ENCODE peak calls at places on chromosomes 12 and 14, in four cellular contexts. O is GM12878, M is K562, X is HepG2. F is an unnamed sample.

GRCh38 chr12:39389399-39390150 is 53.3 kb downstream of the KIF21A start:
- DNase-seq in M (no peak), X (no peak), O (no peak), F (no peak)

GRCh38 chr14:34018564-34019244 is 67.8 kb upstream of the EGLN3 start:
- DNase-seq in O (peak; percentile 45), M (no peak), X (no peak), F (no peak)

GRCh38 chr12:25187781-25188180 is 7.2 kb downstream of the DNAI7 start:
- DNase-seq in M (no peak), O (no peak), X (no peak), F (no peak)

GRCh38 chr12:19404232-19404880 is 34.9 kb upstream of the AEBP2 start:
- DNase-seq in M (no peak), O (no peak), X (no peak), F (no peak)

GRCh38 chr12:69239922-69240624 is 704 bp downstream of the CPSF6 start:
- DNase-seq in M (peak; percentile 56), O (no peak), X (no peak), F (peak; percentile 60)

GRCh38 chr14:71610797-71611196 is 321.4 kb upstream of the RGS6 start:
- DNase-seq in M (no peak), X (no peak), O (no peak), F (no peak)

GRCh38 chr14:105026033-105026785 is 5.3 kb upstream of the CDCA4 start:
- DNase-seq in O (peak; percentile 81), X (no peak), M (no peak), F (no peak)

GRCh38 chr14:75448209-75448608 is 20.4 kb downstream of the JDP2 start:
- DNase-seq in X (no peak), M (no peak), O (no peak), F (no peak)

GRCh38 chr12:25313591-25313990 is 62.9 kb upstream of the KRAS start:
- DNase-seq in O (no peak), M (no peak), X (no peak), F (no peak)

GRCh38 chr12:130214686-130215370 is 52.6 kb downstream of the FZD10 start:
- DNase-seq in O (no peak), M (no peak), X (no peak), F (no peak)

GRCh38 chr12:52006726-52007157 is at the start of gene TAMALIN:
- DNase-seq in X (no peak), O (no peak), M (no peak), F (peak; percentile 47)

GRCh38 chr14:23095196-23096108 is at the start of gene C14orf119:
- DNase-seq in M (peak; percentile 99), O (peak; percentile 99), X (peak; percentile 100), F (peak; percentile 100)

GRCh38 chr12:109927622-109928021 is 27.5 kb downstream of the TCHP start:
- DNase-seq in M (peak; percentile 57), X (peak; percentile 44), O (no peak), F (peak; percentile 59)

GRCh38 chr12:70045036-70045435 is 198.2 kb upstream of the CNOT2 start:
- DNase-seq in X (no peak), M (no peak), O (no peak), F (no peak)

GRCh38 chr14:105338392-105338791 is 23.8 kb downstream of the PACS2 start:
- DNase-seq in M (no peak), X (no peak), O (no peak), F (no peak)

GRCh38 chr12:109422251-109422650 is 54.8 kb downstream of the KCTD10 start:
- DNase-seq in X (no peak), M (no peak), O (no peak), F (no peak)

GRCh38 chr12:52058631-52059324 is 7.5 kb downstream of the NR4A1 start:
- DNase-seq in M (no peak), O (no peak), X (no peak), F (no peak)

GRCh38 chr14:96415559-96415958 is 23.6 kb downstream of the AK7 start:
- DNase-seq in M (no peak), O (no peak), X (no peak), F (no peak)

GRCh38 chr12:27841392-27841882 is 61.4 kb upstream of the MANSC4 start:
- DNase-seq in X (no peak), M (no peak), O (no peak), F (no peak)

GRCh38 chr14:39229222-39229543 is 4.5 kb upstream of the MIA2 start:
- DNase-seq in M (peak; percentile 9), X (no peak), O (no peak), F (no peak)

GRCh38 chr12:26280869-26281268 is 85.5 kb downstream of the SSPN start:
- DNase-seq in O (no peak), X (no peak), M (no peak), F (no peak)

GRCh38 chr14:99356031-99356430 is 84.0 kb upstream of the BCL11B start:
- DNase-seq in M (no peak), X (no peak), O (no peak), F (no peak)

DNA sequence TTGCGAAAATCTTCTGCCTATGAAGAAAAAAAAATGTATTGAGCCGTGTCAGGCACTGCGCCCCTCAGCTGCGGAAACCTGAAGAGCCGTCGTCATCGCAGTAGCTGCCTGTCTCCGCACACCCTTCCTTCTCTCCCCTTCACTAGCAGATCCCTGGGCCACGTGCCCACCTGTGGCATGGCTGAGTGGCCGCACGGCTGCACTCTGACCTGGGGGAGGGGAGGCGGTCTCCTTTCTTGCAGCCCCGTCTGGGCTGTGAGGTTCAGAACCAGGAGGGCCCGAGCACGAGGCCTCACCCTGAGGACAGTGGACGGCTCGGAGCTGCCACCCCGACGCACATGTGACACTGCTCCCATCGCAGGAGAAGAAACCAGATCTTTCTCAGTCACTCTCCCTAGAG is 24.9 kb downstream of the PGAM5 start:
- DNase-seq in M (no peak), O (no peak), X (no peak), F (no peak)
- TF ChIP-seq ETV6 in M (no peak), O (no peak), X (no peak), F (no peak)

GRCh38 chr12:43723134-43723533 is 35.5 kb downstream of the PUS7L start:
- DNase-seq in M (no peak), O (no peak), X (no peak), F (no peak)

GRCh38 chr12:43730283-43730682 is 28.3 kb downstream of the PUS7L start:
- DNase-seq in O (no peak), X (no peak), M (no peak), F (no peak)

GRCh38 chr12:43728698-43729097 is 29.9 kb downstream of the PUS7L start:
- DNase-seq in M (no peak), X (no peak), O (no peak), F (no peak)

GRCh38 chr12:43722621-43723020 is 36.0 kb downstream of the PUS7L start:
- DNase-seq in M (no peak), X (no peak), O (no peak), F (no peak)

GRCh38 chr12:43728117-43728516 is 30.5 kb downstream of the PUS7L start:
- DNase-seq in M (no peak), O (no peak), X (no peak), F (no peak)
- TF ChIP-seq USF2 in M (no peak), O (no peak), X (no peak), F (no peak)

GRCh38 chr14:72907886-72908285 is 14.0 kb upstream of the DPF3 start:
- DNase-seq in O (no peak), X (no peak), M (peak; percentile 71), F (no peak)
- TF ChIP-seq ETV6 in O (no peak), X (no peak), M (no peak), F (no peak)

DNA sequence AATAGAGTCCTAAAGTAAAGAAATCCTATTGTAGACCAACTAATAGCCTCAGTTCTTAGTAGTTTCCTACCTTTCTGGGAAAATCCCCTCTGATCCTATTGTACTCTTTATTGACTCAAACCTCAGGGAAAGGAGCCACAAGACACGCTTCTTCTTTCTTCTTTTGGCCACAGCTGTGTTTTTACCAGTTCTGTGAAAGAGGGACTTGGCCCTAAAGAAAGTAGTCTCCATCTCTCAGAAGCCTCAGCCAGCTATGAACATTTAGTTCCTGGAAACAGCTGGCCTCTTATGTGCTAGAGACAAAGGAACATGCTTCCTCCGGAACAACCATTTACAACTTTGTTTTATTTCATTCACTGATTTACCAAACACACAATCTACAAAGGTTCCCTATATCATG is 66.1 kb upstream of the ARID2 start:
- DNase-seq in M (no peak), X (no peak), O (no peak), F (no peak)
- TF ChIP-seq USF2 in M (no peak), X (no peak), O (no peak), F (no peak)

F was measured in WTC11.